ENCODE peak calls at places on chromosomes 7 and 10, in eight cellular contexts. I, W, N, D, A, G, C and U are unnamed samples.

GRCh38 chr7:151275813-151276577 is 27.5 kb upstream of the SMARCD3 start:
- DNase-seq in I (no peak), W (no peak), N (no peak), D (no peak), A (no peak), G (no peak), C (no peak), U (no peak)

GRCh38 chr7:149777551-149778326 is 4.4 kb upstream of the ZNF467 start:
- DNase-seq in I (no peak), W (no peak), N (no peak), D (no peak), A (no peak), G (no peak), C (no peak), U (no peak)

GRCh38 chr7:2513702-2514101 is 5.9 kb upstream of the LFNG start:
- DNase-seq in I (no peak), W (no peak), N (no peak), D (no peak), A (no peak), G (no peak), C (no peak), U (no peak)

GRCh38 chr10:95601116-95601719 is 40.0 kb upstream of the SORBS1 start:
- DNase-seq in I (peak; percentile 62), W (peak; percentile 89), N (peak; percentile 75), D (peak; percentile 64), A (peak; percentile 90), G (no peak), C (peak; percentile 30), U (peak; percentile 48)

GRCh38 chr10:69045441-69046300 is 42.2 kb upstream of the SRGN start:
- DNase-seq in I (no peak), W (peak; percentile 68), N (peak; percentile 17), D (no peak), A (no peak), G (no peak), C (no peak), U (no peak)

GRCh38 chr7:40749877-40750276 is 615.1 kb downstream of the SUGCT start:
- DNase-seq in I (no peak), W (peak; percentile 9), N (no peak), D (no peak), A (no peak), G (no peak), C (no peak), U (peak; percentile 35)

GRCh38 chr7:158468225-158468624 is 119.4 kb downstream of the PTPRN2 start:
- DNase-seq in I (no peak), W (no peak), N (no peak), D (no peak), A (no peak), G (no peak), C (no peak), U (no peak)

GRCh38 chr10:132563485-132564248 is 26.1 kb downstream of the INPP5A start:
- DNase-seq in I (no peak), W (no peak), N (peak; percentile 17), D (no peak), A (no peak), G (no peak), C (no peak), U (no peak)

GRCh38 chr7:35647171-35647574 is 47.8 kb downstream of the HERPUD2 start:
- DNase-seq in I (no peak), W (no peak), N (peak; percentile 7), D (no peak), A (no peak), G (no peak), C (no peak), U (no peak)

GRCh38 chr10:44697096-44697495 is 214.0 kb upstream of the TMEM72 start:
- DNase-seq in I (no peak), W (no peak), N (no peak), D (no peak), A (no peak), G (no peak), C (no peak), U (no peak)

GRCh38 chr7:37007731-37008130 is 283.4 kb upstream of the AOAH start:
- DNase-seq in I (no peak), W (no peak), N (no peak), D (no peak), A (no peak), G (no peak), C (no peak), U (no peak)

GRCh38 chr10:109892087-109892486 is 31.2 kb downstream of the XPNPEP1 start:
- DNase-seq in I (no peak), W (no peak), N (no peak), D (no peak), A (no peak), G (no peak), C (no peak), U (no peak)

GRCh38 chr7:27110163-27110976 is 7.9 kb upstream of the HOXA2 start:
- DNase-seq in I (no peak), W (peak; percentile 94), N (no peak), D (no peak), A (peak; percentile 86), G (no peak), C (peak; percentile 56), U (no peak)

GRCh38 chr7:41885078-41885477 is 182.2 kb upstream of the INHBA start:
- DNase-seq in I (no peak), W (peak; percentile 33), N (no peak), D (no peak), A (no peak), G (no peak), C (no peak), U (no peak)

GRCh38 chr7:41885748-41886147 is 182.9 kb upstream of the INHBA start:
- DNase-seq in I (no peak), W (no peak), N (no peak), D (no peak), A (no peak), G (no peak), C (no peak), U (no peak)

GRCh38 chr7:41886257-41886905 is 183.5 kb upstream of the INHBA start:
- DNase-seq in I (no peak), W (peak; percentile 70), N (peak; percentile 90), D (no peak), A (peak; percentile 50), G (no peak), C (peak; percentile 86), U (no peak)

GRCh38 chr7:41887446-41887845 is 184.6 kb upstream of the INHBA start:
- DNase-seq in I (no peak), W (no peak), N (no peak), D (no peak), A (no peak), G (no peak), C (no peak), U (no peak)

GRCh38 chr7:41886906-41887311 is 184.0 kb upstream of the INHBA start:
- DNase-seq in I (peak; percentile 11), W (peak; percentile 52), N (peak; percentile 96), D (no peak), A (peak; percentile 77), G (peak; percentile 88), C (peak; percentile 85), U (no peak)
- TF ChIP-seq CTCF in I (no peak), W (no peak), N (peak; percentile 68), D (no peak), A (no peak), G (no peak), C (peak; percentile 66), U (peak; percentile 21)

GRCh38 chr10:129602938-129603520 is 136.0 kb downstream of the MGMT start:
- DNase-seq in I (no peak), W (no peak), N (no peak), D (no peak), A (no peak), G (no peak), C (no peak), U (no peak)

GRCh38 chr10:129599160-129599559 is 132.1 kb downstream of the MGMT start:
- DNase-seq in I (no peak), W (no peak), N (no peak), D (no peak), A (no peak), G (no peak), C (no peak), U (no peak)

GRCh38 chr10:129604333-129605032 is 137.4 kb downstream of the MGMT start:
- DNase-seq in I (no peak), W (no peak), N (no peak), D (no peak), A (no peak), G (no peak), C (no peak), U (no peak)

GRCh38 chr10:129598413-129598812 is 131.4 kb downstream of the MGMT start:
- DNase-seq in I (no peak), W (no peak), N (no peak), D (no peak), A (no peak), G (no peak), C (no peak), U (no peak)

DNA sequence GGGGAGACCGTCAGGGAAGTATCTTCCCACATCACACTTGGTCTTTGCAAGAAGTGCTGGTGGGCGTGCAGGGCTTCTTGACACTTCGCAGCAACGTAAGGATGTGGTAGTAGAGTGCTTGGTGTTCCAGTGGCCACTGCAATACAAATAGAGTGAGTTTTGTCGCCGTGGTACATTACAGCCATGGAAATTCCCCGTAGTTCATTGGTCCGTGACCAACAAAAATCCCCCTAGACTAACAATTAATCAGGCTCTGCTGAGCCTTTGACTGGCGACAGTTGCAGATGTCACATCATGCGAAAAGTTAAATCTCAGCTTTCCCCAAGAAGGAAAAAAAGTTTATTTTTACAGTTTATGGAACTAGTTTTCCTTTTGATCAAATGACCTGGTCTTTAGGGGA is 134.7 kb downstream of the MGMT start:
- DNase-seq in I (no peak), W (no peak), N (no peak), D (no peak), A (no peak), G (no peak), C (no peak), U (no peak)
- H3K4me3 ChIP-seq in I (no peak overlapping the region), W (no peak overlapping the region), N (no peak overlapping the region), D (no peak overlapping the region), A (no peak overlapping the region), G (no peak overlapping the region), C (no peak overlapping the region), U (no peak overlapping the region)

GRCh38 chr10:61792921-61793320 is 108.6 kb upstream of the ARID5B start:
- DNase-seq in I (no peak), W (no peak), N (no peak), D (no peak), A (no peak), G (no peak), C (no peak), U (no peak)

GRCh38 chr10:61796785-61797184 is 104.7 kb upstream of the ARID5B start:
- DNase-seq in I (no peak), W (no peak), N (no peak), D (no peak), A (no peak), G (no peak), C (no peak), U (no peak)

GRCh38 chr10:61795147-61795546 is 106.4 kb upstream of the ARID5B start:
- DNase-seq in I (no peak), W (no peak), N (no peak), D (no peak), A (no peak), G (no peak), C (no peak), U (no peak)

GRCh38 chr10:61793760-61794713 is 107.5 kb upstream of the ARID5B start:
- DNase-seq in I (no peak), W (peak; percentile 72), N (peak; percentile 28), D (no peak), A (no peak), G (no peak), C (peak; percentile 46), U (peak; percentile 53)

GRCh38 chr10:61795551-61795950 is 105.9 kb upstream of the ARID5B start:
- DNase-seq in I (no peak), W (peak; percentile 45), N (no peak), D (no peak), A (no peak), G (no peak), C (no peak), U (no peak)
- TF ChIP-seq CTCF in I (no peak), W (peak; percentile 64), N (peak; percentile 37), D (no peak), A (no peak), G (no peak), C (no peak), U (peak; percentile 22)

GRCh38 chr10:18660816-18661431 is 1.7 kb downstream of the ARL5B start:
- DNase-seq in I (no peak), W (no peak), N (no peak), D (no peak), A (no peak), G (no peak), C (no peak), U (no peak)
- H3K4me3 ChIP-seq in I (peak overlapping the region; percentile 96), W (peak overlapping the region; percentile 79), N (peak overlapping the region; percentile 80), D (peak overlapping the region; percentile 92), A (peak overlapping the region; percentile 87), G (peak overlapping the region; percentile 93), C (peak overlapping the region; percentile 98), U (peak overlapping the region; percentile 80)